ENCODE peak calls at places on chromosomes 16 and 17, in six cellular contexts. R is body of pancreas, L is heart left ventricle, F is sigmoid colon, V is prostate gland, H is A549. A is an unnamed sample.

GRCh38 chr17:31610301-31610910 is 218.9 kb downstream of the RAB11FIP4 start:
- DNase-seq in R (no peak), L (no peak), F (no peak), V (no peak), H (no peak), A (peak)

GRCh38 chr17:79997004-79997673 is 38.5 kb downstream of the TBC1D16 start:
- DNase-seq in R (no peak), L (no peak), F (no peak), V (no peak), H (no peak), A (no peak)

GRCh38 chr17:60154616-60155426 is 5.0 kb downstream of the CA4 start:
- DNase-seq in R (no peak), L (peak), F (no peak), V (no peak), H (no peak), A (no peak)

GRCh38 chr17:76382305-76382802 is 2.1 kb upstream of the SPHK1 start:
- DNase-seq in R (peak), L (no peak), F (no peak), V (peak), H (no peak), A (no peak)

GRCh38 chr16:51994597-51994996 is 552.3 kb downstream of the TOX3 start:
- DNase-seq in R (peak), L (peak), F (no peak), V (peak), H (peak), A (no peak)

GRCh38 chr17:31379796-31380195 is 11.7 kb upstream of the RAB11FIP4 start:
- DNase-seq in R (no peak), L (no peak), F (no peak), V (no peak), H (no peak), A (no peak)

GRCh38 chr16:4138735-4139134 is 22.5 kb upstream of the ADCY9 start:
- DNase-seq in R (no peak), L (no peak), F (no peak), V (no peak), H (no peak), A (no peak)

GRCh38 chr16:1771072-1771863 is at the start of gene NME3:
- DNase-seq in R (peak), L (peak), F (peak), V (peak), H (peak), A (peak)

GRCh38 chr17:62827722-62828498 is 19.8 kb upstream of the MARCHF10 start:
- DNase-seq in R (no peak), L (no peak), F (no peak), V (no peak), H (no peak), A (peak)

GRCh38 chr16:68406458-68407041 is 41.8 kb downstream of the SMPD3 start:
- DNase-seq in R (no peak), L (no peak), F (no peak), V (peak), H (no peak), A (no peak)

GRCh38 chr17:14427914-14428639 is 127.2 kb downstream of the HS3ST3B1 start:
- DNase-seq in R (no peak), L (no peak), F (no peak), V (no peak), H (no peak), A (no peak)

GRCh38 chr17:76262732-76263344 is 2.3 kb upstream of the UBALD2 start:
- DNase-seq in R (peak), L (no peak), F (no peak), V (peak), H (no peak), A (no peak)

GRCh38 chr17:69539274-69539673 is 124.8 kb downstream of the MAP2K6 start:
- DNase-seq in R (no peak), L (no peak), F (no peak), V (no peak), H (no peak), A (no peak)

GRCh38 chr17:9016941-9017552 is 4.3 kb upstream of the NTN1 start:
- DNase-seq in R (peak), L (no peak), F (peak), V (no peak), H (no peak), A (no peak)

GRCh38 chr17:64083571-64084085 is 46.3 kb downstream of the ERN1 start:
- DNase-seq in R (no peak), L (no peak), F (no peak), V (no peak), H (no peak), A (no peak)

GRCh38 chr16:11619327-11619851 is 32.7 kb upstream of the LITAF start:
- DNase-seq in R (no peak), L (no peak), F (no peak), V (no peak), H (no peak), A (no peak)

GRCh38 chr16:63037761-63038562 is 1001.7 kb upstream of the CDH8 start:
- DNase-seq in R (no peak), L (no peak), F (no peak), V (no peak), H (no peak), A (no peak)

GRCh38 chr17:14113137-14113536 is 43.8 kb downstream of the COX10 start:
- DNase-seq in R (no peak), L (no peak), F (no peak), V (no peak), H (no peak), A (no peak)

GRCh38 chr16:73013974-73014373 is 34.0 kb downstream of the ZFHX3 start:
- DNase-seq in R (peak), L (no peak), F (peak), V (no peak), H (no peak), A (peak)

GRCh38 chr16:89572042-89572441 is 3.5 kb upstream of the CPNE7 start:
- DNase-seq in R (no peak), L (no peak), F (no peak), V (no peak), H (no peak), A (no peak)

GRCh38 chr16:85465328-85466307 is 147.5 kb upstream of the GSE1 start:
- DNase-seq in R (peak), L (peak), F (no peak), V (no peak), H (no peak), A (no peak)

GRCh38 chr17:30155389-30155788 is 38.8 kb downstream of the NSRP1 start:
- DNase-seq in R (no peak), L (no peak), F (no peak), V (no peak), H (no peak), A (no peak)

GRCh38 chr17:5800646-5801045 is 216.3 kb upstream of the NLRP1 start:
- DNase-seq in R (no peak), L (no peak), F (no peak), V (peak), H (no peak), A (no peak)

GRCh38 chr17:78706271-78706915 is 75.7 kb downstream of the CYTH1 start:
- DNase-seq in R (no peak), L (no peak), F (no peak), V (peak), H (peak), A (peak)

GRCh38 chr16:57475711-57476339 is 10.5 kb downstream of the DOK4 start:
- DNase-seq in R (no peak), L (no peak), F (no peak), V (no peak), H (peak), A (no peak)

GRCh38 chr17:29107933-29108805 is 65.2 kb downstream of the PIPOX start:
- DNase-seq in R (peak), L (peak), F (no peak), V (no peak), H (peak), A (no peak)

GRCh38 chr16:85986931-85987749 is 88.2 kb downstream of the IRF8 start:
- DNase-seq in R (no peak), L (no peak), F (peak), V (no peak), H (no peak), A (no peak)

GRCh38 chr17:79938696-79939435 is 96.8 kb downstream of the TBC1D16 start:
- DNase-seq in R (no peak), L (no peak), F (no peak), V (no peak), H (no peak), A (no peak)

GRCh38 chr16:66189951-66190350 is 176.5 kb upstream of the CDH5 start:
- DNase-seq in R (no peak), L (no peak), F (no peak), V (no peak), H (no peak), A (no peak)

GRCh38 chr16:66196770-66197169 is 169.7 kb upstream of the CDH5 start:
- DNase-seq in R (no peak), L (no peak), F (no peak), V (no peak), H (no peak), A (no peak)

GRCh38 chr16:66194866-66195265 is 171.6 kb upstream of the CDH5 start:
- DNase-seq in R (no peak), L (no peak), F (no peak), V (no peak), H (no peak), A (no peak)

GRCh38 chr16:66190411-66190810 is 176.1 kb upstream of the CDH5 start:
- DNase-seq in R (no peak), L (no peak), F (no peak), V (no peak), H (no peak), A (no peak)

GRCh38 chr16:66193543-66194229 is 172.8 kb upstream of the CDH5 start:
- DNase-seq in R (no peak), L (no peak), F (no peak), V (no peak), H (no peak), A (no peak)
- TF ChIP-seq CTCF in R (no peak), L (no peak), F (no peak), V (no peak), H (no peak), A (no peak)

GRCh38 chr17:7889166-7889584 is 586 bp downstream of the CHD3 start:
- DNase-seq in R (peak), L (peak), F (peak), V (peak), H (peak), A (peak)

GRCh38 chr17:7887038-7887481 is 1.5 kb upstream of the CHD3 start:
- DNase-seq in R (no peak), L (no peak), F (no peak), V (no peak), H (no peak), A (no peak)

GRCh38 chr17:7886227-7887037 is 2.2 kb upstream of the CHD3 start:
- DNase-seq in R (peak), L (peak), F (peak), V (peak), H (peak), A (no peak)

GRCh38 chr17:7888184-7888920 is at the start of gene CHD3:
- DNase-seq in R (peak), L (no peak), F (no peak), V (peak), H (no peak), A (peak)

GRCh38 chr17:7887482-7888183 is 956 bp upstream of the CHD3 start:
- DNase-seq in R (peak), L (peak), F (peak), V (peak), H (peak), A (peak)
- TF ChIP-seq POLR2A in R (peak), L (no peak), F (peak), V (peak), H (peak), A (no peak)

DNA sequence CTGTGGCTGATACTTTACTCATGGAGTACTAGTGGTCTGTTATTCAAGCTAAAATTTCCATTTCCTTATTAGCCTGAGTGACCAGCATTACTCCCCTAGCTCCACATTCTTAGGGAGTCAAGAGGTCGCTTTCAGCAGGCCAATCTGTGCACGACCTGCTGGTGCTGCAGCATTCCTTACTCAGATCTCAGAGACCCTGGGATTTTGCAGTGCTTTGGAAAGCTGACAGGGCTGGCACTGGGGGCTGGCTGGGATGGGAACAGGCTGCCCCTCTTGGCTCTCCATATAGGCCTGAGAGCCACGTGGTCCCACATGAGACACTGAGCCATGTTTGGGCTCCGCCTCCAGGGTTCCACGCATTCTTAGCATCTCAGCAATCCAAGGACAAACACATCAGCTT is 254.7 kb upstream of the CACNG5 start:
- DNase-seq in R (peak), L (peak), F (peak), V (no peak), H (peak), A (no peak)
- H3K4me3 ChIP-seq in R (no peak), L (no peak), F (no peak), V (no peak), H (no peak), A (no peak)

DNA sequence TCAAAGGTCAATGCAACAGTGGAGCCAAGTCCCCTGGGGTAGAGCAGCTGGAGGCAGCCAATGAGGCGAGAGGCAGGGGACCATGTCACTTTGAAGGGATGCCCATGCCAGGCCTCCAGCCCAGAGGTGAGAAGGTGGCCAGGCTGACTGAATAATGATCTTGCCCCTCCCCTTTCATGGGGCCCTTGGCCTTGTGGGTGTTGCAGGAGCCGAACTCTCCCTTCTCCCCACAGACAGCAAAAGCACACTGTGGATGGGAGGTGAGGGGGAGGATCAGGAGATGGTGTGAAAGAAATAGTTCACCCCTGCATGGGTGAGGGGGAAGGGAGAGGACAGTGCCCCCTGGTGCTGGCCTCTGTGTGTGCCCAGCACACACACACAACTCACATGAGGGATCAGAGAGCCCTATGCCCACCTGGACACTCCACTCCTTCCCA is 15.8 kb upstream of the TBX21 start:
- DNase-seq in R (no peak), L (no peak), F (no peak), V (no peak), H (no peak), A (no peak)
- TF ChIP-seq CTCF in R (peak), L (no peak), F (no peak), V (no peak), H (peak), A (no peak)

GRCh38 chr16:23478566-23478965 is 25.6 kb upstream of the COG7 start:
- DNase-seq in R (no peak), L (no peak), F (no peak), V (no peak), H (no peak), A (no peak)
- TF ChIP-seq POLR2A in R (no peak), L (no peak), F (no peak), V (no peak), H (no peak), A (no peak)

GRCh38 chr17:1638624-1639300 is 6.8 kb downstream of the SCARF1 start:
- DNase-seq in R (no peak), L (no peak), F (no peak), V (no peak), H (no peak), A (no peak)
- H3K4me3 ChIP-seq in R (no peak), L (no peak), F (no peak), V (no peak), H (no peak), A (no peak)

GRCh38 chr17:65413390-65413789 is 148.1 kb downstream of the AXIN2 start:
- DNase-seq in R (no peak), L (no peak), F (no peak), V (no peak), H (no peak), A (no peak)

GRCh38 chr17:65423346-65424140 is 137.9 kb downstream of the AXIN2 start:
- DNase-seq in R (no peak), L (no peak), F (no peak), V (no peak), H (no peak), A (no peak)

GRCh38 chr17:65415991-65416390 is 145.5 kb downstream of the AXIN2 start:
- DNase-seq in R (no peak), L (no peak), F (no peak), V (no peak), H (no peak), A (no peak)

GRCh38 chr17:65417406-65418221 is 143.8 kb downstream of the AXIN2 start:
- DNase-seq in R (no peak), L (no peak), F (no peak), V (no peak), H (no peak), A (peak)

DNA sequence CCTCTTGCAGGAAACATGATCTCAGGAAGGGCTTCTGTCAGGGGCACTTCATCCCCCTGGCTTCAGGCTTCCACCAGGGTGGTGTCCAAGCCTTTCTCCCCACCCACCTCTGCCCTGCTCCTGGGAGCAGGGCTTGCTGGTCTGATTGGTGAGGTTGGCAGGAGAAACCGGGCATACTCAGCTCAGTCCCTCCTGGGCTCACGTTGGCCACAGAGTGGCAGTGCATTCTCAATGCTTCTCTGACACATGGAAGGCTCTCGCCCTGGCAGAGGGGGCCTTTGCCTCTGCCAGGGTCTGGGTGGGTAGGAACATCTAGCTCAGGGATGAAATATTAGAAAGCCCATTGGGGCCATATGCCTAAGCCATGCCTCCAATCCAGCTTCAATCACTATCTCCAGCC is 142.8 kb downstream of the AXIN2 start:
- DNase-seq in R (no peak), L (no peak), F (no peak), V (no peak), H (no peak), A (no peak)
- TF ChIP-seq CTCF in R (no peak), L (peak), F (no peak), V (no peak), H (peak), A (no peak)